ENCODE peak calls at places on chromosome 6, in ten cellular contexts. One of them, this sample, is unnamed.
A peak's percentile ranks its signal among the peaks of the same experiment; 100 is the strongest.

GRCh38 chr6:14475306-14475705 is 357.7 kb downstream of the CD83 start:
- DNase-seq in bronchial epithelial cell: no peak
- DNase-seq in effector memory CD4-positive, alpha-beta T cell: no peak
- DNase-seq in LNCaP clone FGC: no peak
- DNase-seq in fibroblast of lung: no peak
- DNase-seq in CD8-positive, alpha-beta T cell: no peak
- DNase-seq in thoracic aorta: no peak
- DNase-seq in left ventricle myocardium inferior: no peak
- DNase-seq in upper lobe of right lung: no peak
- DNase-seq in breast epithelium: no peak
- DNase-seq in this sample: no peak

GRCh38 chr6:81606965-81607381 is 145.5 kb downstream of the TENT5A start:
- DNase-seq in thoracic aorta: no peak
- DNase-seq in LNCaP clone FGC: no peak
- DNase-seq in left ventricle myocardium inferior: no peak
- DNase-seq in CD8-positive, alpha-beta T cell: no peak
- DNase-seq in fibroblast of lung: peak; percentile 69
- DNase-seq in effector memory CD4-positive, alpha-beta T cell: no peak
- DNase-seq in upper lobe of right lung: no peak
- DNase-seq in bronchial epithelial cell: peak; percentile 23
- DNase-seq in breast epithelium: no peak
- DNase-seq in this sample: no peak

GRCh38 chr6:28207244-28208179 is 17.6 kb upstream of the ZSCAN9 start:
- DNase-seq in CD8-positive, alpha-beta T cell: no peak
- DNase-seq in breast epithelium: no peak
- DNase-seq in left ventricle myocardium inferior: no peak
- DNase-seq in fibroblast of lung: peak; percentile 38
- DNase-seq in thoracic aorta: no peak
- DNase-seq in LNCaP clone FGC: no peak
- DNase-seq in effector memory CD4-positive, alpha-beta T cell: no peak
- DNase-seq in upper lobe of right lung: peak; percentile 70
- DNase-seq in bronchial epithelial cell: peak; percentile 31
- DNase-seq in this sample: no peak

GRCh38 chr6:143575440-143575839 is 63.9 kb upstream of the FUCA2 start:
- DNase-seq in fibroblast of lung: peak; percentile 89
- DNase-seq in left ventricle myocardium inferior: no peak
- DNase-seq in LNCaP clone FGC: peak; percentile 80
- DNase-seq in bronchial epithelial cell: peak; percentile 81
- DNase-seq in breast epithelium: peak; percentile 28
- DNase-seq in upper lobe of right lung: no peak
- DNase-seq in CD8-positive, alpha-beta T cell: peak; percentile 20
- DNase-seq in thoracic aorta: no peak
- DNase-seq in effector memory CD4-positive, alpha-beta T cell: peak; percentile 41
- DNase-seq in this sample: no peak

GRCh38 chr6:23797041-23797440 is 329.0 kb upstream of the NRSN1 start:
- DNase-seq in breast epithelium: no peak
- DNase-seq in upper lobe of right lung: no peak
- DNase-seq in fibroblast of lung: no peak
- DNase-seq in bronchial epithelial cell: no peak
- DNase-seq in left ventricle myocardium inferior: no peak
- DNase-seq in thoracic aorta: no peak
- DNase-seq in effector memory CD4-positive, alpha-beta T cell: no peak
- DNase-seq in CD8-positive, alpha-beta T cell: no peak
- DNase-seq in LNCaP clone FGC: no peak
- DNase-seq in this sample: no peak

GRCh38 chr6:142835787-142836186 is 109.2 kb downstream of the HIVEP2 start:
- DNase-seq in bronchial epithelial cell: no peak
- DNase-seq in LNCaP clone FGC: no peak
- DNase-seq in effector memory CD4-positive, alpha-beta T cell: no peak
- DNase-seq in upper lobe of right lung: no peak
- DNase-seq in left ventricle myocardium inferior: no peak
- DNase-seq in thoracic aorta: no peak
- DNase-seq in CD8-positive, alpha-beta T cell: no peak
- DNase-seq in breast epithelium: no peak
- DNase-seq in fibroblast of lung: no peak
- DNase-seq in this sample: no peak

GRCh38 chr6:1039191-1039590 is 272.7 kb upstream of the FOXQ1 start:
- DNase-seq in CD8-positive, alpha-beta T cell: no peak
- DNase-seq in left ventricle myocardium inferior: no peak
- DNase-seq in thoracic aorta: no peak
- DNase-seq in fibroblast of lung: no peak
- DNase-seq in LNCaP clone FGC: no peak
- DNase-seq in breast epithelium: no peak
- DNase-seq in effector memory CD4-positive, alpha-beta T cell: no peak
- DNase-seq in bronchial epithelial cell: peak; percentile 74
- DNase-seq in upper lobe of right lung: no peak
- DNase-seq in this sample: no peak

GRCh38 chr6:37103169-37104039 is 66.5 kb upstream of the PIM1 start:
- DNase-seq in thoracic aorta: peak; percentile 11
- DNase-seq in CD8-positive, alpha-beta T cell: no peak
- DNase-seq in bronchial epithelial cell: peak; percentile 20
- DNase-seq in fibroblast of lung: peak; percentile 46
- DNase-seq in breast epithelium: peak; percentile 32
- DNase-seq in LNCaP clone FGC: peak; percentile 83
- DNase-seq in effector memory CD4-positive, alpha-beta T cell: no peak
- DNase-seq in upper lobe of right lung: peak; percentile 84
- DNase-seq in left ventricle myocardium inferior: peak; percentile 60
- DNase-seq in this sample: no peak

GRCh38 chr6:56278186-56278585 is 30.8 kb upstream of the COL21A1 start:
- DNase-seq in upper lobe of right lung: no peak
- DNase-seq in breast epithelium: no peak
- DNase-seq in bronchial epithelial cell: no peak
- DNase-seq in fibroblast of lung: no peak
- DNase-seq in CD8-positive, alpha-beta T cell: no peak
- DNase-seq in LNCaP clone FGC: no peak
- DNase-seq in effector memory CD4-positive, alpha-beta T cell: no peak
- DNase-seq in thoracic aorta: no peak
- DNase-seq in left ventricle myocardium inferior: no peak
- DNase-seq in this sample: no peak

GRCh38 chr6:130848945-130849344 is 21.7 kb downstream of the SMLR1 start:
- DNase-seq in thoracic aorta: no peak
- DNase-seq in CD8-positive, alpha-beta T cell: no peak
- DNase-seq in effector memory CD4-positive, alpha-beta T cell: no peak
- DNase-seq in upper lobe of right lung: no peak
- DNase-seq in bronchial epithelial cell: peak; percentile 15
- DNase-seq in breast epithelium: no peak
- DNase-seq in LNCaP clone FGC: no peak
- DNase-seq in left ventricle myocardium inferior: no peak
- DNase-seq in fibroblast of lung: no peak
- DNase-seq in this sample: no peak

GRCh38 chr6:145278163-145278807 is 457.0 kb downstream of the EPM2A start:
- DNase-seq in CD8-positive, alpha-beta T cell: no peak
- DNase-seq in bronchial epithelial cell: peak; percentile 7
- DNase-seq in fibroblast of lung: peak; percentile 5
- DNase-seq in thoracic aorta: no peak
- DNase-seq in upper lobe of right lung: no peak
- DNase-seq in LNCaP clone FGC: no peak
- DNase-seq in breast epithelium: no peak
- DNase-seq in left ventricle myocardium inferior: no peak
- DNase-seq in effector memory CD4-positive, alpha-beta T cell: no peak
- DNase-seq in this sample: no peak

GRCh38 chr6:158642805-158643489 is 1.6 kb downstream of the DYNLT1 start:
- DNase-seq in upper lobe of right lung: peak; percentile 4
- DNase-seq in LNCaP clone FGC: no peak
- DNase-seq in left ventricle myocardium inferior: no peak
- DNase-seq in fibroblast of lung: no peak
- DNase-seq in bronchial epithelial cell: no peak
- DNase-seq in effector memory CD4-positive, alpha-beta T cell: no peak
- DNase-seq in CD8-positive, alpha-beta T cell: no peak
- DNase-seq in thoracic aorta: no peak
- DNase-seq in breast epithelium: no peak
- DNase-seq in this sample: no peak

DNA sequence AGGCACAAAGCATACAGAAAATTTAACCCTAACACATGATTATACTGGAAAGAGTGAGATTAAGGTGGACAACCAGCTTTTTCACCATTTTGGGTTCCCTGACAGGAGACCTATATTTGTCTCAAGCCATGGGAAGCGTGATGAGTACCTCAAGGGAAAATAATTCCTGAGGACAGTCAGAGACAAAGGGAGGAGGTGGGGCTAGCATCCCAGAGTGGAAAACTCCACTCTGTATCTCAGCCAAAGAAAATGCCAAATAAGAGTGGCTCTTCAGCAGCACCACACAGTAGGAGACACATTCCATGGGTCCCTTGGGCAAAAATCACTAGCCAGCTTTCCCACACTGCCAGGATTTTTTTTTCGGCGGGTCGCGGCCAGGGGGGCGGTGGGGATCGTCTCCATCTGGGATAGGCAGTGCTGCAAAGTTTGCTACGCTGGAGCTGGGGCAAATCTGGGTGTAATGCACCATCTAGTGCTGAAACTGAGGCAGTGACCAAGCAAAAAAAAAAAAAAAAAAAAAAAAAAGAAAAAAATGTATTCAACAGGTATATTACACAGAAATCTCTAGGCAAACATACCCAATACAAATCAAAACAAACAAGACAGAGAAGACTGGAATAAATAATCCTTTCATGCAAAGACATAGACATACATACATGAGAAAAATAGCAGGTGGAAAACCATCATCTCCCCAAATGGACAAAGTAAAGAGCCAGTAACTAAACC is 77.3 kb upstream of the SLC35F1 start:
- DNase-seq in upper lobe of right lung: no peak
- DNase-seq in LNCaP clone FGC: peak; percentile 3
- DNase-seq in thoracic aorta: no peak
- DNase-seq in CD8-positive, alpha-beta T cell: no peak
- DNase-seq in fibroblast of lung: peak; percentile 22
- DNase-seq in breast epithelium: no peak
- DNase-seq in left ventricle myocardium inferior: no peak
- DNase-seq in effector memory CD4-positive, alpha-beta T cell: no peak
- DNase-seq in bronchial epithelial cell: peak; percentile 23
- DNase-seq in this sample: no peak
- H3K4me3 ChIP-seq in upper lobe of right lung: no peak overlapping the region
- H3K4me3 ChIP-seq in LNCaP clone FGC: peak overlapping the region; percentile 33
- H3K4me3 ChIP-seq in thoracic aorta: no peak overlapping the region
- H3K4me3 ChIP-seq in CD8-positive, alpha-beta T cell: no peak overlapping the region
- H3K4me3 ChIP-seq in fibroblast of lung: peak overlapping the region; percentile 42
- H3K4me3 ChIP-seq in breast epithelium: no peak overlapping the region
- H3K4me3 ChIP-seq in left ventricle myocardium inferior: no peak overlapping the region
- H3K4me3 ChIP-seq in effector memory CD4-positive, alpha-beta T cell: no peak overlapping the region
- H3K4me3 ChIP-seq in bronchial epithelial cell: no peak overlapping the region
- H3K4me3 ChIP-seq in this sample: no peak overlapping the region

DNA sequence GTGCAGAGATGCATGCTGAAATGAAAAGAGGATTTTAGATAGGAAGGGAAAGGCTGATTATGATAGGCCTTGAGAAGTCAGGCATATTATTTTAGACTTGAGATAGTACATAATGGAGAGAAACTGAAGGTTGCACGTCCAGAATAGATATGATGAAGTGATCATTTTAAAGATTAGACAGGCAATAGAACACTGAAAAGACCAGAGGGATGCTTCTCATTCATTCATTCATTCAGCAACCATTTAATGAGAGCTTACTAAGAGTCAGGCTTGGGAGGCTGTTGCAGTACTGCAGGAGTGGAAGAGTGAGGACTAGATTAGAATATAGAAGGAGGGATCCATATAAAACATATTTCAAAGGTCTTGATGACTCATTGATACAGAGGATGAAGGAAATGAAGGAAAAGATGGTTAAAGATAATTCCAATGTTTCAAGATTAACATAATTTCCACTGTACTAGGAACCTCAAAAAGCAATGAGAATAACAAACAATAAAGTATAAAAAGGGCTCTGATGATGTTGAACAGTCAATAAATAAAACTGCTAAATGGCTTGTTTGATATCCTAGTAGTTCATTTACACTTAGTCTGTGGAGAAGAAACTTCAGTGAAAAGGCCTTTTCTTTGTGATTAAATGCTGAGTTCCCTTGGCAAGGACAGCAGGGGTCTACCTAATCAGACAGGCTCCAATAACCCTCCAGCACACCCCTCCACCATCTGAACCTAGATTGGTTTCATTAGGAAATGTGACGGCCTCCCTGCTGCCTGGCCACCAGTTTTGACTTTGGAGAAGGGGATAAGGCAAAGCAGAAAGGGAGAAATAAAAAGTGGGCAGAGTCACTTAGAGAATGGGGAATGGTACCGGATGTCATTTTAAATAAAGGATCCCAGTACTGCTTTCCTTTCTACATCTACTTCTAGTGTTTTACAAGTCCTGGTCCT is 5.3 kb upstream of the FBXO9 start:
- DNase-seq in upper lobe of right lung: no peak
- DNase-seq in thoracic aorta: no peak
- DNase-seq in breast epithelium: no peak
- DNase-seq in LNCaP clone FGC: no peak
- DNase-seq in bronchial epithelial cell: no peak
- DNase-seq in effector memory CD4-positive, alpha-beta T cell: no peak
- DNase-seq in fibroblast of lung: no peak
- DNase-seq in CD8-positive, alpha-beta T cell: no peak
- DNase-seq in left ventricle myocardium inferior: no peak
- DNase-seq in this sample: no peak
- H3K4me3 ChIP-seq in upper lobe of right lung: peak overlapping the region; percentile 89
- H3K4me3 ChIP-seq in thoracic aorta: peak overlapping the region; percentile 94
- H3K4me3 ChIP-seq in breast epithelium: peak overlapping the region; percentile 96
- H3K4me3 ChIP-seq in LNCaP clone FGC: peak overlapping the region; percentile 77
- H3K4me3 ChIP-seq in bronchial epithelial cell: peak overlapping the region; percentile 83
- H3K4me3 ChIP-seq in effector memory CD4-positive, alpha-beta T cell: peak overlapping the region; percentile 86
- H3K4me3 ChIP-seq in fibroblast of lung: peak overlapping the region; percentile 88
- H3K4me3 ChIP-seq in CD8-positive, alpha-beta T cell: no peak overlapping the region
- H3K4me3 ChIP-seq in left ventricle myocardium inferior: peak overlapping the region; percentile 95
- H3K4me3 ChIP-seq in this sample: peak overlapping the region; percentile 89

DNA sequence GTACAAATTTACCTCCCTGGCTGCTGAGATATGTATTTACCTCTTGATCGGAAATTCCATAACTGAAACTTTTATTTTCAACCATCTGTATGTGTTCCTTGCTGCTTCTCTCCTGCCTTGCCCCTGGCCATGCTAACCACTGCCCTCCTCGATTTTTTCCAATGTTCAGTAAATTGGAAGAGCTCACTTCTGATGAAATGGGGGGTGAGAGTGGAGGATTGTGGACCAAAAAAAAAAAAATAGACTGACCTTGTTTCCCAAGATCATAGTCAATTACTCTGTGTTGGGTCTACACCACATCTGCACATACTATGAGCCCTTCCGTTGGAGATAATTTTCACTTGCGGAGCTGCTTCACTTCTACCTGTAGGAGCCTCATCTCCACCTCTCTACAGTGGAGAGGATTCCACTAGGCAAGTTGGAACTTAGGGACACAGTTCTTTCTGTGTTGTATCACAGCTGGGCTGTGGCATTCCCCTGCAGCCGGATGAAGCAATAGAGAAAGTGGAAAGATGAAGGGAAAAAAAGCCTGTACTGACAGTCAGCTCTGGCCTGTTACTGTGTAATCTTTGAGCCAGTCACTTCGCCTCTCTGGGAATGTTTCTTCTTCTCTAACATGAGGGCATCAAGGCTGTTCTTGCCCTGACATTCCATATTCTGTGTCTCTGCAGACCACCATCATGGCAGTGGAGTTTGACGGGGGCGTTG is 1.6 kb downstream of the PSMB9 start:
- DNase-seq in LNCaP clone FGC: no peak
- DNase-seq in breast epithelium: no peak
- DNase-seq in effector memory CD4-positive, alpha-beta T cell: no peak
- DNase-seq in fibroblast of lung: no peak
- DNase-seq in bronchial epithelial cell: no peak
- DNase-seq in thoracic aorta: no peak
- DNase-seq in upper lobe of right lung: no peak
- DNase-seq in left ventricle myocardium inferior: no peak
- DNase-seq in CD8-positive, alpha-beta T cell: no peak
- DNase-seq in this sample: no peak
- H3K4me3 ChIP-seq in LNCaP clone FGC: no peak overlapping the region
- H3K4me3 ChIP-seq in breast epithelium: no peak overlapping the region
- H3K4me3 ChIP-seq in effector memory CD4-positive, alpha-beta T cell: peak overlapping the region; percentile 95
- H3K4me3 ChIP-seq in fibroblast of lung: no peak overlapping the region
- H3K4me3 ChIP-seq in bronchial epithelial cell: no peak overlapping the region
- H3K4me3 ChIP-seq in thoracic aorta: no peak overlapping the region
- H3K4me3 ChIP-seq in upper lobe of right lung: peak overlapping the region; percentile 98
- H3K4me3 ChIP-seq in left ventricle myocardium inferior: peak overlapping the region; percentile 98
- H3K4me3 ChIP-seq in CD8-positive, alpha-beta T cell: peak overlapping the region; percentile 99
- H3K4me3 ChIP-seq in this sample: no peak overlapping the region

GRCh38 chr6:16271415-16271814 is 33.0 kb downstream of the GMPR start:
- DNase-seq in breast epithelium: no peak
- DNase-seq in fibroblast of lung: no peak
- DNase-seq in upper lobe of right lung: no peak
- DNase-seq in thoracic aorta: no peak
- DNase-seq in left ventricle myocardium inferior: no peak
- DNase-seq in effector memory CD4-positive, alpha-beta T cell: no peak
- DNase-seq in CD8-positive, alpha-beta T cell: no peak
- DNase-seq in bronchial epithelial cell: no peak
- DNase-seq in LNCaP clone FGC: no peak
- DNase-seq in this sample: no peak
- H3K4me3 ChIP-seq in breast epithelium: no peak overlapping the region
- H3K4me3 ChIP-seq in fibroblast of lung: no peak overlapping the region
- H3K4me3 ChIP-seq in upper lobe of right lung: no peak overlapping the region
- H3K4me3 ChIP-seq in thoracic aorta: no peak overlapping the region
- H3K4me3 ChIP-seq in left ventricle myocardium inferior: no peak overlapping the region
- H3K4me3 ChIP-seq in effector memory CD4-positive, alpha-beta T cell: no peak overlapping the region
- H3K4me3 ChIP-seq in CD8-positive, alpha-beta T cell: no peak overlapping the region
- H3K4me3 ChIP-seq in bronchial epithelial cell: no peak overlapping the region
- H3K4me3 ChIP-seq in LNCaP clone FGC: no peak overlapping the region
- H3K4me3 ChIP-seq in this sample: no peak overlapping the region

This sample was measured in esophagus squamous epithelium.